ENCODE peak calls at places on chromosomes 2 and 18, in seven cellular contexts. One of them, this sample, is unnamed.

GRCh38 chr2:110204408-110205385 is at the start of gene NPHP1:
- DNase-seq in activated CD4-positive, alpha-beta T cell treated with anti-CD3 and anti-CD28 coated beads, Interleukin-2, amount 50 U/mL, for 48 hours: peak
- DNase-seq in HAP-1: peak
- DNase-seq in T-helper 2 cell treated with Interferon-gamma antibody and Interleukin-4, amounts not matched to agents 5 μg/mL and 100 μg/mL, for 36 hours: peak
- DNase-seq in activated T-helper 9 cell treated with anti-CD3 and anti-CD28 coated beads, Interleukin-2, amount 50 U/mL, for 16 hours: peak
- DNase-seq in stimulated activated CD8-positive, alpha-beta memory T cell treated with anti-CD3 and anti-CD28 coated beads, Interleukin-7, amount 100 ng/mL, for 24 hours: peak
- DNase-seq in NCI-H1092: peak
- DNase-seq in this sample: peak

GRCh38 chr2:190862591-190862991 is 18.0 kb upstream of the GLS start:
- DNase-seq in activated CD4-positive, alpha-beta T cell treated with anti-CD3 and anti-CD28 coated beads, Interleukin-2, amount 50 U/mL, for 48 hours: no peak
- DNase-seq in HAP-1: no peak
- DNase-seq in T-helper 2 cell treated with Interferon-gamma antibody and Interleukin-4, amounts not matched to agents 5 μg/mL and 100 μg/mL, for 36 hours: no peak
- DNase-seq in activated T-helper 9 cell treated with anti-CD3 and anti-CD28 coated beads, Interleukin-2, amount 50 U/mL, for 16 hours: no peak
- DNase-seq in stimulated activated CD8-positive, alpha-beta memory T cell treated with anti-CD3 and anti-CD28 coated beads, Interleukin-7, amount 100 ng/mL, for 24 hours: no peak
- DNase-seq in NCI-H1092: no peak
- DNase-seq in this sample: no peak

GRCh38 chr18:49813071-49813320 is 337 bp downstream of the ACAA2 start:
- DNase-seq in activated CD4-positive, alpha-beta T cell treated with anti-CD3 and anti-CD28 coated beads, Interleukin-2, amount 50 U/mL, for 48 hours: no peak
- DNase-seq in HAP-1: no peak
- DNase-seq in T-helper 2 cell treated with Interferon-gamma antibody and Interleukin-4, amounts not matched to agents 5 μg/mL and 100 μg/mL, for 36 hours: no peak
- DNase-seq in activated T-helper 9 cell treated with anti-CD3 and anti-CD28 coated beads, Interleukin-2, amount 50 U/mL, for 16 hours: peak
- DNase-seq in stimulated activated CD8-positive, alpha-beta memory T cell treated with anti-CD3 and anti-CD28 coated beads, Interleukin-7, amount 100 ng/mL, for 24 hours: no peak
- DNase-seq in NCI-H1092: peak
- DNase-seq in this sample: no peak

GRCh38 chr2:200086911-200087310 is 131.5 kb downstream of the MAIP1 start:
- DNase-seq in activated CD4-positive, alpha-beta T cell treated with anti-CD3 and anti-CD28 coated beads, Interleukin-2, amount 50 U/mL, for 48 hours: no peak
- DNase-seq in HAP-1: no peak
- DNase-seq in T-helper 2 cell treated with Interferon-gamma antibody and Interleukin-4, amounts not matched to agents 5 μg/mL and 100 μg/mL, for 36 hours: no peak
- DNase-seq in activated T-helper 9 cell treated with anti-CD3 and anti-CD28 coated beads, Interleukin-2, amount 50 U/mL, for 16 hours: no peak
- DNase-seq in stimulated activated CD8-positive, alpha-beta memory T cell treated with anti-CD3 and anti-CD28 coated beads, Interleukin-7, amount 100 ng/mL, for 24 hours: no peak
- DNase-seq in NCI-H1092: no peak
- DNase-seq in this sample: no peak

GRCh38 chr2:240892361-240892760 is 3.6 kb downstream of the MAB21L4 start:
- DNase-seq in activated CD4-positive, alpha-beta T cell treated with anti-CD3 and anti-CD28 coated beads, Interleukin-2, amount 50 U/mL, for 48 hours: no peak
- DNase-seq in HAP-1: no peak
- DNase-seq in T-helper 2 cell treated with Interferon-gamma antibody and Interleukin-4, amounts not matched to agents 5 μg/mL and 100 μg/mL, for 36 hours: no peak
- DNase-seq in activated T-helper 9 cell treated with anti-CD3 and anti-CD28 coated beads, Interleukin-2, amount 50 U/mL, for 16 hours: no peak
- DNase-seq in stimulated activated CD8-positive, alpha-beta memory T cell treated with anti-CD3 and anti-CD28 coated beads, Interleukin-7, amount 100 ng/mL, for 24 hours: no peak
- DNase-seq in NCI-H1092: no peak
- DNase-seq in this sample: no peak

GRCh38 chr2:128477891-128478290 is 159.2 kb upstream of the HS6ST1 start:
- DNase-seq in activated CD4-positive, alpha-beta T cell treated with anti-CD3 and anti-CD28 coated beads, Interleukin-2, amount 50 U/mL, for 48 hours: no peak
- DNase-seq in HAP-1: no peak
- DNase-seq in T-helper 2 cell treated with Interferon-gamma antibody and Interleukin-4, amounts not matched to agents 5 μg/mL and 100 μg/mL, for 36 hours: no peak
- DNase-seq in activated T-helper 9 cell treated with anti-CD3 and anti-CD28 coated beads, Interleukin-2, amount 50 U/mL, for 16 hours: no peak
- DNase-seq in stimulated activated CD8-positive, alpha-beta memory T cell treated with anti-CD3 and anti-CD28 coated beads, Interleukin-7, amount 100 ng/mL, for 24 hours: no peak
- DNase-seq in NCI-H1092: no peak
- DNase-seq in this sample: no peak

GRCh38 chr2:201357216-201357615 is at the start of gene FLACC1:
- DNase-seq in activated CD4-positive, alpha-beta T cell treated with anti-CD3 and anti-CD28 coated beads, Interleukin-2, amount 50 U/mL, for 48 hours: no peak
- DNase-seq in HAP-1: peak
- DNase-seq in T-helper 2 cell treated with Interferon-gamma antibody and Interleukin-4, amounts not matched to agents 5 μg/mL and 100 μg/mL, for 36 hours: no peak
- DNase-seq in activated T-helper 9 cell treated with anti-CD3 and anti-CD28 coated beads, Interleukin-2, amount 50 U/mL, for 16 hours: no peak
- DNase-seq in stimulated activated CD8-positive, alpha-beta memory T cell treated with anti-CD3 and anti-CD28 coated beads, Interleukin-7, amount 100 ng/mL, for 24 hours: no peak
- DNase-seq in NCI-H1092: no peak
- DNase-seq in this sample: no peak

GRCh38 chr18:62279561-62279960 is 45.5 kb upstream of the TNFRSF11A start:
- DNase-seq in activated CD4-positive, alpha-beta T cell treated with anti-CD3 and anti-CD28 coated beads, Interleukin-2, amount 50 U/mL, for 48 hours: no peak
- DNase-seq in HAP-1: no peak
- DNase-seq in T-helper 2 cell treated with Interferon-gamma antibody and Interleukin-4, amounts not matched to agents 5 μg/mL and 100 μg/mL, for 36 hours: no peak
- DNase-seq in activated T-helper 9 cell treated with anti-CD3 and anti-CD28 coated beads, Interleukin-2, amount 50 U/mL, for 16 hours: no peak
- DNase-seq in stimulated activated CD8-positive, alpha-beta memory T cell treated with anti-CD3 and anti-CD28 coated beads, Interleukin-7, amount 100 ng/mL, for 24 hours: no peak
- DNase-seq in NCI-H1092: peak
- DNase-seq in this sample: no peak

GRCh38 chr2:121501070-121501469 is 29.6 kb upstream of the RNU4ATAC start:
- DNase-seq in activated CD4-positive, alpha-beta T cell treated with anti-CD3 and anti-CD28 coated beads, Interleukin-2, amount 50 U/mL, for 48 hours: no peak
- DNase-seq in HAP-1: no peak
- DNase-seq in T-helper 2 cell treated with Interferon-gamma antibody and Interleukin-4, amounts not matched to agents 5 μg/mL and 100 μg/mL, for 36 hours: no peak
- DNase-seq in activated T-helper 9 cell treated with anti-CD3 and anti-CD28 coated beads, Interleukin-2, amount 50 U/mL, for 16 hours: no peak
- DNase-seq in stimulated activated CD8-positive, alpha-beta memory T cell treated with anti-CD3 and anti-CD28 coated beads, Interleukin-7, amount 100 ng/mL, for 24 hours: no peak
- DNase-seq in NCI-H1092: no peak
- DNase-seq in this sample: no peak

GRCh38 chr2:191927319-191927867 is 80.5 kb upstream of the CAVIN2 start:
- DNase-seq in activated CD4-positive, alpha-beta T cell treated with anti-CD3 and anti-CD28 coated beads, Interleukin-2, amount 50 U/mL, for 48 hours: no peak
- DNase-seq in HAP-1: no peak
- DNase-seq in T-helper 2 cell treated with Interferon-gamma antibody and Interleukin-4, amounts not matched to agents 5 μg/mL and 100 μg/mL, for 36 hours: no peak
- DNase-seq in activated T-helper 9 cell treated with anti-CD3 and anti-CD28 coated beads, Interleukin-2, amount 50 U/mL, for 16 hours: no peak
- DNase-seq in stimulated activated CD8-positive, alpha-beta memory T cell treated with anti-CD3 and anti-CD28 coated beads, Interleukin-7, amount 100 ng/mL, for 24 hours: no peak
- DNase-seq in NCI-H1092: peak
- DNase-seq in this sample: no peak

GRCh38 chr2:127625146-127625943 is 20.6 kb upstream of the GPR17 start:
- DNase-seq in activated CD4-positive, alpha-beta T cell treated with anti-CD3 and anti-CD28 coated beads, Interleukin-2, amount 50 U/mL, for 48 hours: no peak
- DNase-seq in HAP-1: no peak
- DNase-seq in T-helper 2 cell treated with Interferon-gamma antibody and Interleukin-4, amounts not matched to agents 5 μg/mL and 100 μg/mL, for 36 hours: no peak
- DNase-seq in activated T-helper 9 cell treated with anti-CD3 and anti-CD28 coated beads, Interleukin-2, amount 50 U/mL, for 16 hours: no peak
- DNase-seq in stimulated activated CD8-positive, alpha-beta memory T cell treated with anti-CD3 and anti-CD28 coated beads, Interleukin-7, amount 100 ng/mL, for 24 hours: no peak
- DNase-seq in NCI-H1092: no peak
- DNase-seq in this sample: no peak

GRCh38 chr2:178824181-178824580 is 17.0 kb upstream of the TTN start:
- DNase-seq in activated CD4-positive, alpha-beta T cell treated with anti-CD3 and anti-CD28 coated beads, Interleukin-2, amount 50 U/mL, for 48 hours: no peak
- DNase-seq in HAP-1: no peak
- DNase-seq in T-helper 2 cell treated with Interferon-gamma antibody and Interleukin-4, amounts not matched to agents 5 μg/mL and 100 μg/mL, for 36 hours: no peak
- DNase-seq in activated T-helper 9 cell treated with anti-CD3 and anti-CD28 coated beads, Interleukin-2, amount 50 U/mL, for 16 hours: no peak
- DNase-seq in stimulated activated CD8-positive, alpha-beta memory T cell treated with anti-CD3 and anti-CD28 coated beads, Interleukin-7, amount 100 ng/mL, for 24 hours: no peak
- DNase-seq in NCI-H1092: no peak
- DNase-seq in this sample: no peak

GRCh38 chr2:161033059-161033660 is 127.1 kb upstream of the TANK start:
- DNase-seq in activated CD4-positive, alpha-beta T cell treated with anti-CD3 and anti-CD28 coated beads, Interleukin-2, amount 50 U/mL, for 48 hours: no peak
- DNase-seq in HAP-1: no peak
- DNase-seq in T-helper 2 cell treated with Interferon-gamma antibody and Interleukin-4, amounts not matched to agents 5 μg/mL and 100 μg/mL, for 36 hours: no peak
- DNase-seq in activated T-helper 9 cell treated with anti-CD3 and anti-CD28 coated beads, Interleukin-2, amount 50 U/mL, for 16 hours: no peak
- DNase-seq in stimulated activated CD8-positive, alpha-beta memory T cell treated with anti-CD3 and anti-CD28 coated beads, Interleukin-7, amount 100 ng/mL, for 24 hours: no peak
- DNase-seq in NCI-H1092: no peak
- DNase-seq in this sample: no peak

GRCh38 chr2:38375711-38376345 is 1.2 kb downstream of the ATL2 start:
- DNase-seq in activated CD4-positive, alpha-beta T cell treated with anti-CD3 and anti-CD28 coated beads, Interleukin-2, amount 50 U/mL, for 48 hours: no peak
- DNase-seq in HAP-1: no peak
- DNase-seq in T-helper 2 cell treated with Interferon-gamma antibody and Interleukin-4, amounts not matched to agents 5 μg/mL and 100 μg/mL, for 36 hours: no peak
- DNase-seq in activated T-helper 9 cell treated with anti-CD3 and anti-CD28 coated beads, Interleukin-2, amount 50 U/mL, for 16 hours: peak
- DNase-seq in stimulated activated CD8-positive, alpha-beta memory T cell treated with anti-CD3 and anti-CD28 coated beads, Interleukin-7, amount 100 ng/mL, for 24 hours: peak
- DNase-seq in NCI-H1092: no peak
- DNase-seq in this sample: no peak

GRCh38 chr2:72136349-72136748 is 11.3 kb downstream of the CYP26B1 start:
- DNase-seq in activated CD4-positive, alpha-beta T cell treated with anti-CD3 and anti-CD28 coated beads, Interleukin-2, amount 50 U/mL, for 48 hours: no peak
- DNase-seq in HAP-1: no peak
- DNase-seq in T-helper 2 cell treated with Interferon-gamma antibody and Interleukin-4, amounts not matched to agents 5 μg/mL and 100 μg/mL, for 36 hours: no peak
- DNase-seq in activated T-helper 9 cell treated with anti-CD3 and anti-CD28 coated beads, Interleukin-2, amount 50 U/mL, for 16 hours: no peak
- DNase-seq in stimulated activated CD8-positive, alpha-beta memory T cell treated with anti-CD3 and anti-CD28 coated beads, Interleukin-7, amount 100 ng/mL, for 24 hours: no peak
- DNase-seq in NCI-H1092: no peak
- DNase-seq in this sample: no peak

GRCh38 chr18:63397349-63397748 is 24.9 kb downstream of the VPS4B start:
- DNase-seq in activated CD4-positive, alpha-beta T cell treated with anti-CD3 and anti-CD28 coated beads, Interleukin-2, amount 50 U/mL, for 48 hours: no peak
- DNase-seq in HAP-1: no peak
- DNase-seq in T-helper 2 cell treated with Interferon-gamma antibody and Interleukin-4, amounts not matched to agents 5 μg/mL and 100 μg/mL, for 36 hours: no peak
- DNase-seq in activated T-helper 9 cell treated with anti-CD3 and anti-CD28 coated beads, Interleukin-2, amount 50 U/mL, for 16 hours: no peak
- DNase-seq in stimulated activated CD8-positive, alpha-beta memory T cell treated with anti-CD3 and anti-CD28 coated beads, Interleukin-7, amount 100 ng/mL, for 24 hours: no peak
- DNase-seq in NCI-H1092: no peak
- DNase-seq in this sample: no peak

GRCh38 chr2:101832114-101832513 is 134.6 kb downstream of the MAP4K4 start:
- DNase-seq in activated CD4-positive, alpha-beta T cell treated with anti-CD3 and anti-CD28 coated beads, Interleukin-2, amount 50 U/mL, for 48 hours: no peak
- DNase-seq in HAP-1: no peak
- DNase-seq in T-helper 2 cell treated with Interferon-gamma antibody and Interleukin-4, amounts not matched to agents 5 μg/mL and 100 μg/mL, for 36 hours: no peak
- DNase-seq in activated T-helper 9 cell treated with anti-CD3 and anti-CD28 coated beads, Interleukin-2, amount 50 U/mL, for 16 hours: no peak
- DNase-seq in stimulated activated CD8-positive, alpha-beta memory T cell treated with anti-CD3 and anti-CD28 coated beads, Interleukin-7, amount 100 ng/mL, for 24 hours: no peak
- DNase-seq in NCI-H1092: no peak
- DNase-seq in this sample: no peak

GRCh38 chr2:158179660-158180059 is 78.0 kb downstream of the UPP2 start:
- DNase-seq in activated CD4-positive, alpha-beta T cell treated with anti-CD3 and anti-CD28 coated beads, Interleukin-2, amount 50 U/mL, for 48 hours: no peak
- DNase-seq in HAP-1: peak
- DNase-seq in T-helper 2 cell treated with Interferon-gamma antibody and Interleukin-4, amounts not matched to agents 5 μg/mL and 100 μg/mL, for 36 hours: no peak
- DNase-seq in activated T-helper 9 cell treated with anti-CD3 and anti-CD28 coated beads, Interleukin-2, amount 50 U/mL, for 16 hours: no peak
- DNase-seq in stimulated activated CD8-positive, alpha-beta memory T cell treated with anti-CD3 and anti-CD28 coated beads, Interleukin-7, amount 100 ng/mL, for 24 hours: no peak
- DNase-seq in NCI-H1092: no peak
- DNase-seq in this sample: no peak